ENCODE peak calls at places on chromosomes 12 and 14, in six cellular contexts. One of them, this sample, is unnamed.

GRCh38 chr12:26803552-26803951 is 29.4 kb downstream of the ITPR2 start:
- DNase-seq in CD4-positive, CD25-positive, alpha-beta regulatory T cell: no peak
- DNase-seq in T-helper 2 cell: no peak
- DNase-seq in NCI-H2081: no peak
- DNase-seq in aorta: no peak
- DNase-seq in Right ventricle myocardium superior: no peak
- DNase-seq in this sample: no peak

GRCh38 chr14:93035917-93036651 is 79.6 kb downstream of the ITPK1 start:
- DNase-seq in CD4-positive, CD25-positive, alpha-beta regulatory T cell: no peak
- DNase-seq in aorta: no peak
- DNase-seq in Right ventricle myocardium superior: no peak
- DNase-seq in T-helper 2 cell: peak; percentile 44
- DNase-seq in NCI-H2081: no peak
- DNase-seq in this sample: peak; percentile 76

GRCh38 chr14:24368562-24369252 is 723 bp downstream of the NFATC4 start:
- DNase-seq in CD4-positive, CD25-positive, alpha-beta regulatory T cell: peak; percentile 9
- DNase-seq in NCI-H2081: peak; percentile 52
- DNase-seq in T-helper 2 cell: peak; percentile 49
- DNase-seq in Right ventricle myocardium superior: peak; percentile 71
- DNase-seq in aorta: peak; percentile 89
- DNase-seq in this sample: no peak

GRCh38 chr12:57498143-57498524 is 10.3 kb downstream of the MARS1 start:
- DNase-seq in Right ventricle myocardium superior: no peak
- DNase-seq in NCI-H2081: no peak
- DNase-seq in aorta: no peak
- DNase-seq in T-helper 2 cell: no peak
- DNase-seq in CD4-positive, CD25-positive, alpha-beta regulatory T cell: no peak
- DNase-seq in this sample: no peak

GRCh38 chr12:9615420-9616135 is 7.9 kb upstream of the KLRB1 start:
- DNase-seq in T-helper 2 cell: peak; percentile 59
- DNase-seq in CD4-positive, CD25-positive, alpha-beta regulatory T cell: peak; percentile 76
- DNase-seq in NCI-H2081: no peak
- DNase-seq in aorta: no peak
- DNase-seq in Right ventricle myocardium superior: no peak
- DNase-seq in this sample: no peak

GRCh38 chr14:66495214-66496098 is 9.3 kb downstream of the CCDC196 start:
- DNase-seq in aorta: no peak
- DNase-seq in NCI-H2081: peak; percentile 81
- DNase-seq in CD4-positive, CD25-positive, alpha-beta regulatory T cell: peak; percentile 77
- DNase-seq in Right ventricle myocardium superior: no peak
- DNase-seq in T-helper 2 cell: peak; percentile 7
- DNase-seq in this sample: peak; percentile 46

GRCh38 chr12:58914457-58914856 is 5.8 kb downstream of the LRIG3 start:
- DNase-seq in NCI-H2081: peak; percentile 65
- DNase-seq in Right ventricle myocardium superior: no peak
- DNase-seq in aorta: no peak
- DNase-seq in T-helper 2 cell: no peak
- DNase-seq in CD4-positive, CD25-positive, alpha-beta regulatory T cell: no peak
- DNase-seq in this sample: no peak

GRCh38 chr12:101839324-101840283 is 8.8 kb upstream of the GNPTAB start:
- DNase-seq in CD4-positive, CD25-positive, alpha-beta regulatory T cell: peak; percentile 84
- DNase-seq in T-helper 2 cell: peak; percentile 39
- DNase-seq in Right ventricle myocardium superior: no peak
- DNase-seq in aorta: no peak
- DNase-seq in NCI-H2081: peak; percentile 44
- DNase-seq in this sample: peak; percentile 63

GRCh38 chr12:70840966-70841365 is 79.6 kb downstream of the PTPRR start:
- DNase-seq in CD4-positive, CD25-positive, alpha-beta regulatory T cell: no peak
- DNase-seq in T-helper 2 cell: no peak
- DNase-seq in Right ventricle myocardium superior: no peak
- DNase-seq in aorta: no peak
- DNase-seq in NCI-H2081: no peak
- DNase-seq in this sample: peak; percentile 7

GRCh38 chr12:129069886-129070285 is 216.6 kb downstream of the GLT1D1 start:
- DNase-seq in NCI-H2081: no peak
- DNase-seq in T-helper 2 cell: no peak
- DNase-seq in CD4-positive, CD25-positive, alpha-beta regulatory T cell: no peak
- DNase-seq in Right ventricle myocardium superior: no peak
- DNase-seq in aorta: no peak
- DNase-seq in this sample: no peak

GRCh38 chr14:74519316-74520074 is 25.9 kb downstream of the ISCA2 start:
- DNase-seq in Right ventricle myocardium superior: peak; percentile 13
- DNase-seq in T-helper 2 cell: no peak
- DNase-seq in NCI-H2081: no peak
- DNase-seq in aorta: peak; percentile 47
- DNase-seq in CD4-positive, CD25-positive, alpha-beta regulatory T cell: no peak
- DNase-seq in this sample: no peak

GRCh38 chr14:78253986-78254385 is 83.8 kb downstream of the NRXN3 start:
- DNase-seq in T-helper 2 cell: no peak
- DNase-seq in NCI-H2081: no peak
- DNase-seq in CD4-positive, CD25-positive, alpha-beta regulatory T cell: no peak
- DNase-seq in Right ventricle myocardium superior: no peak
- DNase-seq in aorta: no peak
- DNase-seq in this sample: peak; percentile 83

GRCh38 chr14:50103558-50103957 is 12.8 kb downstream of the VCPKMT start:
- DNase-seq in aorta: no peak
- DNase-seq in NCI-H2081: no peak
- DNase-seq in T-helper 2 cell: no peak
- DNase-seq in Right ventricle myocardium superior: no peak
- DNase-seq in CD4-positive, CD25-positive, alpha-beta regulatory T cell: no peak
- DNase-seq in this sample: no peak

GRCh38 chr14:96962337-96962736 is 165.2 kb downstream of the VRK1 start:
- DNase-seq in aorta: no peak
- DNase-seq in CD4-positive, CD25-positive, alpha-beta regulatory T cell: peak; percentile 86
- DNase-seq in NCI-H2081: no peak
- DNase-seq in Right ventricle myocardium superior: no peak
- DNase-seq in T-helper 2 cell: peak; percentile 20
- DNase-seq in this sample: no peak

GRCh38 chr14:74459289-74459946 is 33.4 kb upstream of the SYNDIG1L start:
- DNase-seq in CD4-positive, CD25-positive, alpha-beta regulatory T cell: peak; percentile 9
- DNase-seq in T-helper 2 cell: no peak
- DNase-seq in Right ventricle myocardium superior: no peak
- DNase-seq in NCI-H2081: no peak
- DNase-seq in aorta: no peak
- DNase-seq in this sample: peak; percentile 66

GRCh38 chr12:116881325-116881866 is at the start of gene HRK:
- DNase-seq in T-helper 2 cell: no peak
- DNase-seq in NCI-H2081: no peak
- DNase-seq in Right ventricle myocardium superior: no peak
- DNase-seq in aorta: no peak
- DNase-seq in CD4-positive, CD25-positive, alpha-beta regulatory T cell: no peak
- DNase-seq in this sample: no peak

GRCh38 chr12:63862187-63863107 is 17.9 kb downstream of the SRGAP1 start:
- DNase-seq in Right ventricle myocardium superior: no peak
- DNase-seq in aorta: no peak
- DNase-seq in T-helper 2 cell: no peak
- DNase-seq in NCI-H2081: no peak
- DNase-seq in CD4-positive, CD25-positive, alpha-beta regulatory T cell: no peak
- DNase-seq in this sample: no peak

GRCh38 chr14:56552615-56553014 is 27.0 kb upstream of the TMEM260 start:
- DNase-seq in T-helper 2 cell: no peak
- DNase-seq in aorta: no peak
- DNase-seq in Right ventricle myocardium superior: no peak
- DNase-seq in CD4-positive, CD25-positive, alpha-beta regulatory T cell: no peak
- DNase-seq in NCI-H2081: no peak
- DNase-seq in this sample: no peak

GRCh38 chr14:55107766-55108554 is 21.1 kb upstream of the LGALS3 start:
- DNase-seq in NCI-H2081: no peak
- DNase-seq in CD4-positive, CD25-positive, alpha-beta regulatory T cell: peak; percentile 72
- DNase-seq in T-helper 2 cell: no peak
- DNase-seq in Right ventricle myocardium superior: peak; percentile 93
- DNase-seq in aorta: peak; percentile 95
- DNase-seq in this sample: peak; percentile 90

GRCh38 chr12:11650279-11650696 is 814 bp downstream of the ETV6 start:
- DNase-seq in Right ventricle myocardium superior: no peak
- DNase-seq in CD4-positive, CD25-positive, alpha-beta regulatory T cell: no peak
- DNase-seq in NCI-H2081: peak; percentile 62
- DNase-seq in aorta: no peak
- DNase-seq in T-helper 2 cell: no peak
- DNase-seq in this sample: no peak

GRCh38 chr12:59122784-59123183 is 202.5 kb upstream of the LRIG3 start:
- DNase-seq in CD4-positive, CD25-positive, alpha-beta regulatory T cell: no peak
- DNase-seq in NCI-H2081: no peak
- DNase-seq in aorta: no peak
- DNase-seq in T-helper 2 cell: no peak
- DNase-seq in Right ventricle myocardium superior: no peak
- DNase-seq in this sample: no peak

GRCh38 chr12:80838708-80839107 is 99.0 kb downstream of the LIN7A start:
- DNase-seq in Right ventricle myocardium superior: no peak
- DNase-seq in T-helper 2 cell: no peak
- DNase-seq in NCI-H2081: no peak
- DNase-seq in CD4-positive, CD25-positive, alpha-beta regulatory T cell: no peak
- DNase-seq in aorta: no peak
- DNase-seq in this sample: no peak

This sample was measured in RWPE1.